ENCODE peak calls at places on chromosomes 3 and 15, in ten cellular contexts. X is A172; R is HFFc6; A is head of caudate nucleus; K is GM23248; L is stimulated activated naive B cell treated with anti-CD40 and anti-IgM and Interleukin-4, amounts not matched to agents 10 μg/mL and 1 μg/mL and 100 μg/mL, for 72 hours; S is Caco-2; D is mesendoderm; N is BJ; J is stimulated activated CD4-positive, alpha-beta T cell treated with anti-CD3 and anti-CD28 coated beads, Interleukin-12 subunit alpha, Interleukin-12 subunit beta, amount 100 ng/mL, for 4 hours. M is an unnamed sample.

GRCh38 chr15:23441204-23441603 is 5.8 kb downstream of the GOLGA6L2 start:
- DNase-seq in X (no peak), R (no peak), A (no peak), K (no peak), L (no peak), S (no peak), D (no peak), N (no peak), J (no peak), M (no peak)

GRCh38 chr15:83561661-83562060 is 92.3 kb upstream of the ADAMTSL3 start:
- DNase-seq in X (no peak), R (no peak), A (peak; percentile 23), K (no peak), L (no peak), S (no peak), D (no peak), N (no peak), J (no peak), M (no peak)

GRCh38 chr15:82950746-82951370 is 1.7 kb downstream of the HOMER2 start:
- DNase-seq in X (no peak), R (no peak), A (no peak), K (no peak), L (peak; percentile 35), S (no peak), D (no peak), N (no peak), J (no peak), M (no peak)

GRCh38 chr3:134326760-134327593 is 47.3 kb downstream of the AMOTL2 start:
- DNase-seq in X (peak; percentile 99), R (peak; percentile 98), A (no peak), K (peak; percentile 99), L (no peak), S (peak; percentile 90), D (peak; percentile 100), N (peak; percentile 99), J (no peak), M (no peak)

GRCh38 chr15:92306662-92307061 is 87.0 kb upstream of the ST8SIA2 start:
- DNase-seq in X (no peak), R (no peak), A (no peak), K (peak; percentile 52), L (no peak), S (peak; percentile 33), D (peak; percentile 95), N (no peak), J (no peak), M (peak; percentile 37)

GRCh38 chr3:128313936-128314335 is 152.8 kb downstream of the DNAJB8 start:
- DNase-seq in X (no peak), R (no peak), A (no peak), K (no peak), L (no peak), S (no peak), D (no peak), N (no peak), J (no peak), M (no peak)

GRCh38 chr3:119690043-119690656 is 12.7 kb upstream of the CFAP91 start:
- DNase-seq in X (peak; percentile 43), R (peak; percentile 41), A (no peak), K (peak; percentile 78), L (no peak), S (peak; percentile 15), D (peak; percentile 30), N (no peak), J (no peak), M (peak; percentile 37)

GRCh38 chr3:46669191-46669999 is 24.1 kb downstream of the ALS2CL start:
- DNase-seq in X (no peak), R (no peak), A (no peak), K (no peak), L (no peak), S (no peak), D (no peak), N (no peak), J (no peak), M (no peak)

GRCh38 chr3:168088106-168088722 is 7.5 kb downstream of the GOLIM4 start:
- DNase-seq in X (peak; percentile 23), R (no peak), A (no peak), K (peak; percentile 39), L (no peak), S (peak; percentile 16), D (peak; percentile 77), N (no peak), J (no peak), M (peak; percentile 84)

GRCh38 chr3:127574880-127575878 is 15.4 kb downstream of the TPRA1 start:
- DNase-seq in X (peak; percentile 86), R (peak; percentile 78), A (peak; percentile 84), K (peak; percentile 92), L (peak; percentile 75), S (peak; percentile 77), D (peak; percentile 87), N (peak; percentile 66), J (peak; percentile 76), M (peak; percentile 93)

GRCh38 chr3:52063026-52063723 is 6.8 kb upstream of the DUSP7 start:
- DNase-seq in X (no peak), R (no peak), A (no peak), K (no peak), L (no peak), S (no peak), D (no peak), N (no peak), J (no peak), M (no peak)

GRCh38 chr3:81916890-81917289 is 155.4 kb upstream of the GBE1 start:
- DNase-seq in X (no peak), R (no peak), A (no peak), K (no peak), L (no peak), S (no peak), D (no peak), N (no peak), J (no peak), M (no peak)

GRCh38 chr3:55488398-55489055 is 1.4 kb upstream of the WNT5A start:
- DNase-seq in X (peak; percentile 66), R (peak; percentile 85), A (peak; percentile 72), K (peak; percentile 86), L (no peak), S (peak; percentile 40), D (peak; percentile 75), N (no peak), J (no peak), M (peak; percentile 64)

GRCh38 chr3:196147116-196147515 is 64.1 kb downstream of the ZDHHC19 start:
- DNase-seq in X (no peak), R (no peak), A (no peak), K (no peak), L (no peak), S (no peak), D (no peak), N (no peak), J (no peak), M (no peak)

GRCh38 chr15:66838671-66839239 is 136.7 kb downstream of the SMAD6 start:
- DNase-seq in X (peak; percentile 48), R (peak; percentile 54), A (no peak), K (peak; percentile 62), L (no peak), S (peak; percentile 45), D (peak; percentile 62), N (no peak), J (no peak), M (peak; percentile 56)

GRCh38 chr3:123338620-123339061 is 110.2 kb downstream of the ADCY5 start:
- DNase-seq in X (no peak), R (no peak), A (no peak), K (no peak), L (no peak), S (no peak), D (no peak), N (no peak), J (no peak), M (no peak)